ENCODE peak calls at places on chromosomes 4 and X, in four cellular contexts. I is nephron progenitor cell, W is fibroblast of mammary gland, O is germinal center. C is an unnamed sample.

GRCh38 chrX:41300758-41301437 is 33.1 kb upstream of the DDX3X start:
- DNase-seq in I (no peak), O (no peak), W (peak), C (no peak)

GRCh38 chr4:169070071-169070894 is 60.2 kb upstream of the CBR4 start:
- DNase-seq in I (no peak), W (peak), O (no peak), C (peak)

GRCh38 chrX:78321809-78322208 is 5.6 kb downstream of the CYSLTR1 start:
- DNase-seq in I (no peak), O (peak), W (no peak), C (no peak)

GRCh38 chrX:19682712-19683331 is 167.5 kb upstream of the MAP3K15 start:
- DNase-seq in W (peak), I (peak), O (no peak), C (peak)

GRCh38 chr4:4856071-4857000 is 3.1 kb upstream of the MSX1 start:
- DNase-seq in W (no peak), O (no peak), I (peak), C (peak)

GRCh38 chr4:37826282-37827029 is at the start of gene PGM2:
- DNase-seq in O (peak), I (peak), W (peak), C (peak)

GRCh38 chrX:83469551-83469950 is 38.5 kb upstream of the POU3F4 start:
- DNase-seq in I (peak), W (peak), O (peak), C (peak)

GRCh38 chr4:8290701-8290970 is 21.1 kb downstream of the HTRA3 start:
- DNase-seq in W (no peak), O (no peak), I (no peak), C (no peak)

GRCh38 chrX:31508338-31508737 is 436.5 kb upstream of the FTHL17 start:
- DNase-seq in O (no peak), W (no peak), I (no peak), C (no peak)

GRCh38 chr4:88661724-88662123 is 35.9 kb downstream of the NAP1L5 start:
- DNase-seq in O (no peak), I (no peak), W (peak), C (no peak)

GRCh38 chr4:98653890-98654867 is 4.2 kb downstream of the TSPAN5 start:
- DNase-seq in W (peak), O (no peak), I (no peak), C (no peak)

GRCh38 chrX:115561605-115562491 is 874 bp downstream of the PLS3 start:
- DNase-seq in W (peak), O (peak), I (peak), C (peak)

GRCh38 chr4:158770671-158771070 is 1.8 kb downstream of the FNIP2 start:
- DNase-seq in W (no peak), O (no peak), I (no peak), C (no peak)

GRCh38 chr4:178192611-178193010 is 750.4 kb upstream of the AGA start:
- DNase-seq in W (no peak), O (no peak), I (no peak), C (no peak)

GRCh38 chr4:9969526-9970398 is 51.5 kb downstream of the SLC2A9 start:
- DNase-seq in O (no peak), W (no peak), I (no peak), C (no peak)

GRCh38 chrX:12970691-12971202 is 4.2 kb upstream of the TMSB4X start:
- DNase-seq in O (no peak), W (peak), I (no peak), C (peak)

GRCh38 chr4:141179474-141180026 is 41.1 kb upstream of the ZNF330 start:
- DNase-seq in I (no peak), W (no peak), O (no peak), C (no peak)

GRCh38 chrX:31443654-31444053 is 371.8 kb upstream of the FTHL17 start:
- DNase-seq in W (no peak), I (no peak), O (no peak), C (no peak)

GRCh38 chr4:107757860-107758476 is 37.9 kb upstream of the PAPSS1 start:
- DNase-seq in O (peak), I (no peak), W (peak), C (peak)

GRCh38 chrX:12719837-12720236 is 71.4 kb upstream of the PRPS2 start:
- DNase-seq in O (no peak), W (no peak), I (no peak), C (no peak)

GRCh38 chrX:47297874-47298273 is 65.1 kb downstream of the USP11 start:
- DNase-seq in I (no peak), O (no peak), W (no peak), C (no peak)

GRCh38 chr4:25925486-25926201 is 11.6 kb downstream of the SMIM20 start:
- DNase-seq in I (peak), W (peak), O (peak), C (peak)

GRCh38 chr4:94583938-94584641 is 132.3 kb downstream of the PDLIM5 start:
- DNase-seq in O (no peak), I (no peak), W (no peak), C (no peak)

GRCh38 chr4:143514432-143514831 is 930 bp downstream of the SMARCA5 start:
- DNase-seq in I (peak), W (peak), O (peak), C (peak)

GRCh38 chr4:148120216-148120615 is 322.0 kb downstream of the NR3C2 start:
- DNase-seq in W (no peak), I (no peak), O (no peak), C (no peak)

GRCh38 chr4:2126309-2127043 is 67.3 kb downstream of the NAT8L start:
- DNase-seq in I (no peak), O (no peak), W (no peak), C (no peak)

GRCh38 chr4:181958435-181958834 is 284.8 kb upstream of the TENM3 start:
- DNase-seq in I (no peak), W (no peak), O (no peak), C (no peak)

GRCh38 chr4:148211533-148211932 is 230.7 kb downstream of the NR3C2 start:
- DNase-seq in W (no peak), I (no peak), O (no peak), C (no peak)

GRCh38 chr4:128979934-128980333 is 113.4 kb downstream of the SCLT1 start:
- DNase-seq in I (no peak), W (peak), O (no peak), C (no peak)

GRCh38 chr4:67332627-67333026 is 212.7 kb downstream of the CENPC start:
- DNase-seq in I (peak), O (no peak), W (peak), C (peak)

GRCh38 chr4:72997409-72997808 is 72.1 kb downstream of the COX18 start:
- DNase-seq in W (peak), O (no peak), I (no peak), C (no peak)

GRCh38 chr4:186104114-186104894 is at the start of gene FAM149A:
- DNase-seq in I (peak), W (no peak), O (peak), C (peak)

GRCh38 chr4:90824266-90825167 is 697.3 kb downstream of the CCSER1 start:
- DNase-seq in I (no peak), W (no peak), O (no peak), C (no peak)

GRCh38 chr4:94567811-94568210 is 116.1 kb downstream of the PDLIM5 start:
- DNase-seq in W (no peak), I (no peak), O (no peak), C (no peak)

GRCh38 chrX:119672252-119672825 is 20.6 kb downstream of the SEPTIN6 start:
- DNase-seq in I (no peak), O (no peak), W (peak), C (no peak)

GRCh38 chr4:114076865-114077264 is 97.4 kb upstream of the ARSJ start:
- DNase-seq in I (no peak), W (peak), O (no peak), C (no peak)